ENCODE peak calls at places on chromosomes 2 and 18, in ten cellular contexts. U, M, H, B, C, D, Y, G, V and R are unnamed samples.

GRCh38 chr2:81835318-81836000 is 1530.9 kb upstream of the LRRTM1 start:
- DNase-seq in U (no peak), M (no peak), H (no peak), B (no peak), C (peak; percentile 61), D (no peak), Y (no peak), G (no peak), V (no peak), R (no peak)

GRCh38 chr2:18376936-18377335 is 183.5 kb downstream of the RDH14 start:
- DNase-seq in U (no peak), M (no peak), H (no peak), B (no peak), C (no peak), D (no peak), Y (no peak), G (no peak), V (no peak), R (no peak)

GRCh38 chr2:113225505-113226259 is 51.9 kb downstream of the PSD4 start:
- DNase-seq in U (peak; percentile 83), M (peak; percentile 65), H (peak; percentile 80), B (no peak), C (peak; percentile 59), D (no peak), Y (no peak), G (no peak), V (peak; percentile 12), R (no peak)

GRCh38 chr2:69538872-69539548 is 101.8 kb upstream of the NFU1 start:
- DNase-seq in U (no peak), M (no peak), H (no peak), B (peak; percentile 25), C (peak; percentile 37), D (no peak), Y (no peak), G (no peak), V (no peak), R (no peak)

GRCh38 chr2:124836415-124836814 is 811.3 kb downstream of the CNTNAP5 start:
- DNase-seq in U (no peak), M (no peak), H (no peak), B (peak; percentile 95), C (peak; percentile 2), D (no peak), Y (no peak), G (no peak), V (no peak), R (no peak)

GRCh38 chr18:75218524-75218923 is 7.9 kb downstream of the TSHZ1 start:
- DNase-seq in U (no peak), M (no peak), H (no peak), B (no peak), C (no peak), D (no peak), Y (no peak), G (no peak), V (no peak), R (no peak)

GRCh38 chr2:170505631-170506270 is 209.4 kb upstream of the SP5 start:
- DNase-seq in U (peak; percentile 27), M (peak; percentile 64), H (no peak), B (no peak), C (peak; percentile 39), D (no peak), Y (peak; percentile 69), G (no peak), V (no peak), R (no peak)

GRCh38 chr2:12514631-12515437 is 201.9 kb upstream of the TRIB2 start:
- DNase-seq in U (no peak), M (no peak), H (no peak), B (no peak), C (peak; percentile 22), D (no peak), Y (no peak), G (no peak), V (no peak), R (no peak)

GRCh38 chr2:239271471-239272255 is 129.2 kb downstream of the HDAC4 start:
- DNase-seq in U (no peak), M (no peak), H (no peak), B (peak; percentile 76), C (peak; percentile 71), D (no peak), Y (no peak), G (peak; percentile 70), V (no peak), R (no peak)

GRCh38 chr2:34320056-34320455 is 721.0 kb upstream of the FAM98A start:
- DNase-seq in U (no peak), M (no peak), H (no peak), B (no peak), C (no peak), D (no peak), Y (no peak), G (no peak), V (no peak), R (no peak)

GRCh38 chr2:72210470-72210869 is 62.8 kb upstream of the CYP26B1 start:
- DNase-seq in U (no peak), M (no peak), H (peak; percentile 79), B (no peak), C (no peak), D (no peak), Y (no peak), G (no peak), V (no peak), R (no peak)

GRCh38 chr18:11999431-11999830 is 18.1 kb downstream of the IMPA2 start:
- DNase-seq in U (no peak), M (no peak), H (no peak), B (no peak), C (no peak), D (no peak), Y (no peak), G (no peak), V (no peak), R (no peak)

GRCh38 chr2:201956361-201956760 is 77.3 kb upstream of the FZD7 start:
- DNase-seq in U (no peak), M (no peak), H (no peak), B (no peak), C (no peak), D (no peak), Y (no peak), G (no peak), V (peak; percentile 17), R (no peak)

GRCh38 chr2:45813003-45813601 is 161.6 kb downstream of the PRKCE start:
- DNase-seq in U (no peak), M (peak; percentile 94), H (peak; percentile 30), B (peak; percentile 64), C (peak; percentile 60), D (no peak), Y (no peak), G (no peak), V (no peak), R (no peak)

GRCh38 chr2:237482485-237482884 is 4.6 kb upstream of the MLPH start:
- DNase-seq in U (no peak), M (no peak), H (no peak), B (no peak), C (peak; percentile 48), D (no peak), Y (no peak), G (peak; percentile 64), V (no peak), R (no peak)

GRCh38 chr2:71341645-71342044 is 10.1 kb downstream of the ZNF638 start:
- DNase-seq in U (no peak), M (no peak), H (no peak), B (no peak), C (no peak), D (no peak), Y (no peak), G (no peak), V (no peak), R (no peak)

GRCh38 chr2:31170071-31170698 is 31.9 kb upstream of the GALNT14 start:
- DNase-seq in U (peak; percentile 77), M (peak; percentile 64), H (peak; percentile 10), B (peak; percentile 72), C (peak; percentile 85), D (no peak), Y (peak; percentile 18), G (peak; percentile 80), V (peak; percentile 38), R (no peak)

GRCh38 chr2:217632036-217632435 is 370.8 kb downstream of the TNS1 start:
- DNase-seq in U (no peak), M (no peak), H (no peak), B (no peak), C (no peak), D (no peak), Y (no peak), G (no peak), V (no peak), R (no peak)

GRCh38 chr2:22855761-22856184 is 529.2 kb upstream of the KLHL29 start:
- DNase-seq in U (no peak), M (no peak), H (no peak), B (no peak), C (no peak), D (no peak), Y (peak; percentile 11), G (no peak), V (peak; percentile 73), R (peak; percentile 73)

GRCh38 chr2:222907790-222908431 is 47.1 kb downstream of the ACSL3 start:
- DNase-seq in U (peak; percentile 74), M (no peak), H (peak; percentile 17), B (peak; percentile 88), C (peak; percentile 72), D (no peak), Y (no peak), G (no peak), V (no peak), R (no peak)

GRCh38 chr2:64288932-64289655 is 144.9 kb upstream of the PELI1 start:
- DNase-seq in U (no peak), M (no peak), H (no peak), B (peak; percentile 69), C (peak; percentile 28), D (no peak), Y (no peak), G (no peak), V (no peak), R (no peak)

GRCh38 chr2:220090050-220090449 is 462.6 kb downstream of the SLC4A3 start:
- DNase-seq in U (no peak), M (no peak), H (peak; percentile 44), B (peak; percentile 92), C (peak; percentile 81), D (no peak), Y (no peak), G (no peak), V (no peak), R (no peak)